ENCODE peak calls at places on chromosomes 5 and 9, in five cellular contexts. One of them, this sample, is unnamed.

GRCh38 chr5:2714805-2715204 is 36.7 kb downstream of the IRX2 start:
- DNase-seq in GM19239: no peak
- DNase-seq in IMR-90: no peak
- DNase-seq in H54: no peak
- DNase-seq in aorta: no peak
- DNase-seq in this sample: no peak

GRCh38 chr9:89453452-89453851 is 44.5 kb downstream of the SEMA4D start:
- DNase-seq in GM19239: no peak
- DNase-seq in IMR-90: no peak
- DNase-seq in H54: no peak
- DNase-seq in aorta: no peak
- DNase-seq in this sample: no peak

GRCh38 chr5:172931001-172931536 is 28.2 kb upstream of the RPL26L1 start:
- DNase-seq in GM19239: no peak
- DNase-seq in IMR-90: peak
- DNase-seq in H54: peak
- DNase-seq in aorta: peak
- DNase-seq in this sample: peak

GRCh38 chr5:111389390-111390082 is 122.8 kb downstream of the STARD4 start:
- DNase-seq in GM19239: no peak
- DNase-seq in IMR-90: peak
- DNase-seq in H54: peak
- DNase-seq in aorta: no peak
- DNase-seq in this sample: no peak

GRCh38 chr5:75044406-75044805 is 8.0 kb downstream of the GCNT4 start:
- DNase-seq in GM19239: no peak
- DNase-seq in IMR-90: no peak
- DNase-seq in H54: no peak
- DNase-seq in aorta: no peak
- DNase-seq in this sample: no peak

GRCh38 chr5:149438711-149439132 is 59.6 kb upstream of the IL17B start:
- DNase-seq in GM19239: no peak
- DNase-seq in IMR-90: peak
- DNase-seq in H54: no peak
- DNase-seq in aorta: no peak
- DNase-seq in this sample: no peak

GRCh38 chr9:73037613-73038012 is 84.8 kb upstream of the ALDH1A1 start:
- DNase-seq in GM19239: no peak
- DNase-seq in IMR-90: no peak
- DNase-seq in H54: no peak
- DNase-seq in aorta: no peak
- DNase-seq in this sample: no peak

GRCh38 chr5:135465391-135466122 is 13.4 kb upstream of the TIFAB start:
- DNase-seq in GM19239: no peak
- DNase-seq in IMR-90: no peak
- DNase-seq in H54: no peak
- DNase-seq in aorta: peak
- DNase-seq in this sample: no peak

GRCh38 chr5:179802207-179802883 is 4.3 kb downstream of the MGAT4B start:
- DNase-seq in GM19239: no peak
- DNase-seq in IMR-90: no peak
- DNase-seq in H54: peak
- DNase-seq in aorta: peak
- DNase-seq in this sample: no peak

GRCh38 chr5:20128346-20128745 is 140.3 kb upstream of the CDH18 start:
- DNase-seq in GM19239: no peak
- DNase-seq in IMR-90: no peak
- DNase-seq in H54: no peak
- DNase-seq in aorta: no peak
- DNase-seq in this sample: no peak

GRCh38 chr9:97441729-97442128 is 29.8 kb downstream of the TDRD7 start:
- DNase-seq in GM19239: no peak
- DNase-seq in IMR-90: no peak
- DNase-seq in H54: no peak
- DNase-seq in aorta: no peak
- DNase-seq in this sample: no peak

GRCh38 chr5:120454094-120454798 is 9.9 kb upstream of the PRR16 start:
- DNase-seq in GM19239: no peak
- DNase-seq in IMR-90: peak
- DNase-seq in H54: no peak
- DNase-seq in aorta: no peak
- DNase-seq in this sample: no peak

GRCh38 chr5:53126514-53126913 is 17.0 kb upstream of the MOCS2 start:
- DNase-seq in GM19239: no peak
- DNase-seq in IMR-90: peak
- DNase-seq in H54: peak
- DNase-seq in aorta: no peak
- DNase-seq in this sample: no peak

GRCh38 chr5:91556-92263 is at the start of gene PLEKHG4B:
- DNase-seq in GM19239: no peak
- DNase-seq in IMR-90: no peak
- DNase-seq in H54: no peak
- DNase-seq in aorta: no peak
- DNase-seq in this sample: no peak

GRCh38 chr5:136295914-136296313 is 69.4 kb downstream of the TRPC7 start:
- DNase-seq in GM19239: no peak
- DNase-seq in IMR-90: peak
- DNase-seq in H54: no peak
- DNase-seq in aorta: no peak
- DNase-seq in this sample: no peak

GRCh38 chr9:99712214-99712613 is 109.5 kb upstream of the NR4A3 start:
- DNase-seq in GM19239: no peak
- DNase-seq in IMR-90: no peak
- DNase-seq in H54: no peak
- DNase-seq in aorta: no peak
- DNase-seq in this sample: no peak

GRCh38 chr5:118326496-118327045 is 661.8 kb downstream of the DTWD2 start:
- DNase-seq in GM19239: no peak
- DNase-seq in IMR-90: no peak
- DNase-seq in H54: no peak
- DNase-seq in aorta: no peak
- DNase-seq in this sample: no peak

GRCh38 chr5:68661237-68661636 is 432.6 kb upstream of the SLC30A5 start:
- DNase-seq in GM19239: no peak
- DNase-seq in IMR-90: peak
- DNase-seq in H54: no peak
- DNase-seq in aorta: no peak
- DNase-seq in this sample: no peak

GRCh38 chr9:136549010-136549980 is 3.4 kb upstream of the NOTCH1 start:
- DNase-seq in GM19239: no peak
- DNase-seq in IMR-90: no peak
- DNase-seq in H54: no peak
- DNase-seq in aorta: no peak
- DNase-seq in this sample: no peak

GRCh38 chr9:114312513-114312875 is 10.4 kb upstream of the ORM1 start:
- DNase-seq in GM19239: no peak
- DNase-seq in IMR-90: no peak
- DNase-seq in H54: no peak
- DNase-seq in aorta: no peak
- DNase-seq in this sample: peak

GRCh38 chr5:127942246-127943060 is 141.1 kb upstream of the SLC12A2 start:
- DNase-seq in GM19239: no peak
- DNase-seq in IMR-90: peak
- DNase-seq in H54: no peak
- DNase-seq in aorta: no peak
- DNase-seq in this sample: no peak

GRCh38 chr9:35923927-35924763 is 14.9 kb downstream of the SPAAR start:
- DNase-seq in GM19239: no peak
- DNase-seq in IMR-90: peak
- DNase-seq in H54: no peak
- DNase-seq in aorta: no peak
- DNase-seq in this sample: no peak

GRCh38 chr9:133114451-133114885 is 6.6 kb downstream of the RALGDS start:
- DNase-seq in GM19239: no peak
- DNase-seq in IMR-90: peak
- DNase-seq in H54: no peak
- DNase-seq in aorta: peak
- DNase-seq in this sample: peak

GRCh38 chr5:63154480-63155309 is 576.1 kb downstream of the LRRC70 start:
- DNase-seq in GM19239: no peak
- DNase-seq in IMR-90: no peak
- DNase-seq in H54: no peak
- DNase-seq in aorta: no peak
- DNase-seq in this sample: no peak

GRCh38 chr9:137296214-137297059 is 5.6 kb downstream of the NRARP start:
- DNase-seq in GM19239: no peak
- DNase-seq in IMR-90: peak
- DNase-seq in H54: no peak
- DNase-seq in aorta: no peak
- DNase-seq in this sample: no peak

GRCh38 chr5:157049605-157050004 is 9.3 kb downstream of the HAVCR1 start:
- DNase-seq in GM19239: no peak
- DNase-seq in IMR-90: no peak
- DNase-seq in H54: no peak
- DNase-seq in aorta: no peak
- DNase-seq in this sample: no peak

GRCh38 chr5:161966544-161966943 is 101.0 kb upstream of the GABRG2 start:
- DNase-seq in GM19239: no peak
- DNase-seq in IMR-90: no peak
- DNase-seq in H54: no peak
- DNase-seq in aorta: no peak
- DNase-seq in this sample: no peak

This sample was measured in tibial artery.